ENCODE peak calls at places on chromosomes 1 and 21, in seven cellular contexts. L is body of pancreas, S is ovary, K is upper lobe of left lung, A is heart left ventricle, W is gastrocnemius medialis, F is transverse colon. Z is an unnamed sample.

GRCh38 chr1:26161408-26162219 is 2.7 kb downstream of the FAM110D start:
- DNase-seq in A (peak; percentile 77), K (peak; percentile 94), L (peak; percentile 65), F (peak; percentile 49), W (peak; percentile 36), S (peak; percentile 63), Z (no peak)

GRCh38 chr1:18101508-18101907 is 6.1 kb upstream of the IGSF21 start:
- DNase-seq in S (no peak), F (no peak), K (no peak), A (no peak), L (no peak), W (no peak), Z (no peak)

GRCh38 chr1:146051452-146051852 is 29.9 kb upstream of the HJV start:
- DNase-seq in L (no peak), F (no peak), S (no peak), K (peak; percentile 34), W (no peak), A (no peak), Z (no peak)

GRCh38 chr1:235697517-235697916 is 47.9 kb upstream of the GNG4 start:
- DNase-seq in L (no peak), W (no peak), S (no peak), F (no peak), K (no peak), A (no peak), Z (no peak)

GRCh38 chr1:207952617-207953542 is 42.0 kb upstream of the CD34 start:
- DNase-seq in K (no peak), A (no peak), F (no peak), S (no peak), W (no peak), L (no peak), Z (no peak)

GRCh38 chr1:97254731-97255463 is 533.3 kb downstream of the PTBP2 start:
- DNase-seq in K (no peak), F (no peak), W (no peak), S (no peak), A (no peak), L (no peak), Z (no peak)

GRCh38 chr1:213988639-213989070 is 882 bp downstream of the PROX1 start:
- DNase-seq in K (no peak), W (no peak), A (no peak), F (no peak), S (peak; percentile 44), L (no peak), Z (no peak)

GRCh38 chr1:205526431-205526830 is 22.0 kb downstream of the CDK18 start:
- DNase-seq in A (no peak), F (no peak), W (no peak), L (no peak), K (no peak), S (no peak), Z (no peak)

GRCh38 chr1:199701731-199702130 is 325.8 kb upstream of the NR5A2 start:
- DNase-seq in L (no peak), S (no peak), W (no peak), F (no peak), A (no peak), K (no peak), Z (no peak)

GRCh38 chr1:201954263-201955008 is 867 bp upstream of the TIMM17A start:
- DNase-seq in K (no peak), F (no peak), S (no peak), L (no peak), A (no peak), W (no peak), Z (no peak)

GRCh38 chr1:67777532-67777931 is 55.7 kb downstream of the GNG12 start:
- DNase-seq in L (no peak), F (no peak), W (no peak), S (no peak), A (no peak), K (no peak), Z (no peak)

GRCh38 chr1:38804062-38804886 is 55.3 kb downstream of the RRAGC start:
- DNase-seq in L (no peak), F (no peak), K (peak; percentile 83), S (no peak), W (no peak), A (no peak), Z (no peak)

GRCh38 chr1:202323731-202324130 is 18.0 kb downstream of the UBE2T start:
- DNase-seq in F (no peak), K (no peak), L (no peak), A (no peak), S (no peak), W (no peak), Z (no peak)

GRCh38 chr1:111615874-111616715 is 3.5 kb upstream of the RAP1A start:
- DNase-seq in K (no peak), L (no peak), W (no peak), F (no peak), A (no peak), S (no peak), Z (no peak)

GRCh38 chr1:219292989-219293388 is 119.3 kb downstream of the LYPLAL1 start:
- DNase-seq in W (no peak), F (no peak), A (no peak), K (no peak), S (no peak), L (no peak), Z (no peak)

GRCh38 chr1:201140235-201140940 is 13.4 kb upstream of the ASCL5 start:
- DNase-seq in L (no peak), F (no peak), K (no peak), S (peak; percentile 0), A (no peak), W (no peak), Z (no peak)

GRCh38 chr21:45299026-45299863 is 11.6 kb upstream of the POFUT2 start:
- DNase-seq in S (peak; percentile 37), K (peak; percentile 69), A (peak; percentile 67), L (no peak), W (no peak), F (no peak), Z (peak; percentile 17)

GRCh38 chr1:9843576-9843945 is 19.8 kb upstream of the CLSTN1 start:
- DNase-seq in A (no peak), W (no peak), F (peak; percentile 51), K (peak; percentile 51), S (no peak), L (no peak), Z (no peak)

GRCh38 chr1:87424541-87424940 is 95.9 kb downstream of the LMO4 start:
- DNase-seq in S (no peak), A (no peak), L (no peak), W (no peak), F (no peak), K (no peak), Z (no peak)

GRCh38 chr1:87432685-87433084 is 104.0 kb downstream of the LMO4 start:
- DNase-seq in A (no peak), F (no peak), L (no peak), K (no peak), S (no peak), W (no peak), Z (no peak)

GRCh38 chr1:87428351-87428750 is 99.7 kb downstream of the LMO4 start:
- DNase-seq in L (no peak), A (no peak), S (no peak), F (no peak), W (no peak), K (no peak), Z (no peak)

GRCh38 chr1:87428883-87429282 is 100.2 kb downstream of the LMO4 start:
- DNase-seq in K (no peak), A (no peak), L (no peak), S (no peak), F (no peak), W (no peak), Z (no peak)
- H3K4me1 ChIP-seq in K (no peaks in the 10 kb centered on the region), A (peaks cover 2% of the 10 kb centered on the region), L (no peaks in the 10 kb centered on the region), S (no peaks in the 10 kb centered on the region), F (peaks cover 5% of the 10 kb centered on the region), W (no peaks in the 10 kb centered on the region), Z (no peaks in the 10 kb centered on the region)

GRCh38 chr1:47416319-47417128 is 439 bp downstream of the FOXE3 start:
- DNase-seq in F (no peak), K (peak; percentile 86), W (no peak), S (no peak), A (no peak), L (no peak), Z (no peak)

GRCh38 chr1:47417129-47418044 is 1.3 kb downstream of the FOXE3 start:
- DNase-seq in W (no peak), A (no peak), L (no peak), K (no peak), S (no peak), F (no peak), Z (no peak)

GRCh38 chr1:47418681-47419272 is 2.7 kb downstream of the FOXE3 start:
- DNase-seq in A (no peak), F (no peak), S (no peak), L (no peak), W (no peak), K (no peak), Z (no peak)

GRCh38 chr1:47418122-47418521 is 2.0 kb downstream of the FOXE3 start:
- DNase-seq in S (no peak), W (no peak), L (no peak), A (no peak), K (no peak), F (no peak), Z (no peak)

DNA sequence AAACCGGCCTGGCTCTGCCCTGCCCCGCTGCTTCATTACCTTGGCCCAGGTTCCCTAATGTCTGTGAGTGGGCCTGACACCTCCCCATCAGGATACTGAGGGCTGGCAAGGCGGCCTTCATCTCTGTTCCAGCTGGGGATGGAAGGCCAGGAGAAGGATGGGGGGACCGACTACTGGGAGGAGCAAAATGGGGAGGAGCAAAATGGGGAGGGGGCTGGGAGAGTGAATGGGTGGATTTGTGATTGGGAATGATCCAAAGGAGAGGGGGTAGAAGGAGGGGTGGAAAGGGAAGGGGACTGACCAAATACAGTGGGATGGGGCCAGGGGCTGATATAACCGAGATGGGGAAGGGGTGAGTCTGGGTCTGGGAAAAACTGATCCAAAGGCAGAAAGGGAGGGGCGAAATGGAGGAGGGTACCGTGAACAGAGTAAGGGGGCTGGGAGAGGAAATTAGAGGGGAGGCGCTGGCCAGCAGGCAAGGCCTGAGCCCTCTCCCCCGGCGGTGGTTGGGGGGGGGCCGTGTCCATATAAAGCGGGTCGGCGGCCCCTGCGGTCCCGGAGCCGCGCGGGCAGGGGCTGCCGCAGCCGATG is at the start of gene FOXE3:
- DNase-seq in L (no peak), K (no peak), A (no peak), W (no peak), S (no peak), F (no peak), Z (no peak)
- H3K4me3 ChIP-seq in L (no peak within 1 kb of the TSS), K (peak within 1 kb of the TSS; percentile 33), A (no peak within 1 kb of the TSS), W (no peak within 1 kb of the TSS), S (no peak within 1 kb of the TSS), F (peak within 1 kb of the TSS; percentile 50), Z (no peak within 1 kb of the TSS)

GRCh38 chr1:192575499-192576189 is at the start of gene RGS1:
- DNase-seq in A (peak; percentile 21), S (no peak), L (no peak), W (no peak), K (no peak), F (peak; percentile 76), Z (no peak)
- TF ChIP-seq POLR2A in A (no peak), S (no peak), L (peak; percentile 62), W (peak; percentile 34), K (peak; percentile 95), F (peak; percentile 95), Z (peak; percentile 16)

DNA sequence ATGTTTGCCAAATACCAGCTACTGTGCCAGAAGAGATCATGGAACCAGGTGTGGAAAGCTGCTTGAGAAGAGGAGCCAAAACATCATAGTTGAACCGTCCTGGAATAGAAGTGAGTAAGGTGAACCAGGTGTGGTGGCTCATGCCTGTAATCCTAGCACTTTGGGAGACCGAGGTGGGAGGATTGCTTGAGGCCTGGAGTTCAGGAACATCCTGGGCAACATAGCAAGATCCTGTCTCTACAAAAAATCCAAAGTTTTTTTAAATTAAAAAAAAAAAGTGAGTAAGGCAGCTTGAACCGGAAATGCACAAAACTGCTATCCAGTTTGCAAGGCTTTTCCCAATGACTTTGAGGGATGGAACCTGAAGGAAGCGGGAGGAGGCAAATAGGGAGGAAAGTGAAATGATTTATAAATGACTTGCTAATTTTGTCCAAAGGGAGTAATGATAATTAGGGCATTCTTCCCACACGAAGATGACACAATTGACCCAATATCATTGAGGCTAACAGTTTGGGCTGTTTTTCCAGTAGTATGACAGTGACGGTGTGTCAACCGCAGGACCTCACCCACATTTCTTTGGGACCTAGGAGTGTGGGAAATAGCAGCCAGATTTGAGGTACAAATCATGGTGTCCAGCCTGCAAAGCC is 1.5 kb upstream of the CNN3 start:
- DNase-seq in K (no peak), S (no peak), A (no peak), W (no peak), F (no peak), L (no peak), Z (no peak)
- H3K4me1 ChIP-seq in K (peaks cover 42% of the 10 kb centered on the region), S (peaks cover 13% of the 10 kb centered on the region), A (peaks cover 36% of the 10 kb centered on the region), W (peaks cover 19% of the 10 kb centered on the region), F (peaks cover 61% of the 10 kb centered on the region), L (peaks cover 47% of the 10 kb centered on the region), Z (no peaks in the 10 kb centered on the region)

Z was measured in uterus.